ENCODE peak calls at places on chromosomes 5 and 9, in eight cellular contexts. R, H, L, B, V, G, I and W are unnamed samples. For H3K9me3, the result is how much of the 10 kb centered on the place peaks cover.

GRCh38 chr5:55338810-55339243 is 31.0 kb downstream of the MTREX start:
- DNase-seq in H (no peak), L (no peak), R (no peak), G (no peak), V (no peak), I (no peak), B (peak), W (no peak)

GRCh38 chr9:92724528-92725265 is 39.9 kb downstream of the BICD2 start:
- DNase-seq in H (no peak), I (peak), L (no peak), B (no peak), R (no peak), G (no peak), V (peak), W (no peak)

GRCh38 chr5:79488775-79489174 is 25.2 kb downstream of the HOMER1 start:
- DNase-seq in V (peak), H (no peak), R (no peak), I (no peak), L (no peak), G (peak), B (peak), W (no peak)

GRCh38 chr5:96257904-96258303 is 175.1 kb downstream of the PCSK1 start:
- DNase-seq in L (no peak), G (peak), H (no peak), R (no peak), B (peak), I (no peak), V (peak), W (peak)

GRCh38 chr5:10474521-10475075 is 32.9 kb downstream of the ROPN1L start:
- DNase-seq in H (no peak), I (no peak), L (no peak), B (peak), G (peak), V (peak), R (no peak), W (peak)

GRCh38 chr9:36164989-36165388 is 4.2 kb upstream of the CCIN start:
- DNase-seq in B (no peak), R (no peak), L (no peak), I (no peak), G (no peak), H (no peak), V (peak), W (no peak)

GRCh38 chr5:126858441-126858840 is 81.5 kb downstream of the LMNB1 start:
- DNase-seq in R (peak), V (peak), I (no peak), B (no peak), G (no peak), L (no peak), H (no peak), W (no peak)

GRCh38 chr5:128143911-128144310 is 60.3 kb downstream of the SLC12A2 start:
- DNase-seq in B (no peak), I (no peak), R (no peak), G (no peak), H (no peak), L (no peak), V (no peak), W (no peak)

GRCh38 chr9:126673689-126674364 is 60.1 kb downstream of the LMX1B start:
- DNase-seq in G (peak), I (no peak), L (no peak), B (peak), R (no peak), V (no peak), H (no peak), W (no peak)

GRCh38 chr9:132548971-132549649 is 33.3 kb upstream of the BARHL1 start:
- DNase-seq in V (peak), R (no peak), I (no peak), B (peak), L (no peak), G (no peak), H (peak), W (no peak)

GRCh38 chr5:148928141-148928540 is 101.7 kb downstream of the ADRB2 start:
- DNase-seq in G (peak), H (no peak), R (no peak), I (no peak), B (peak), V (no peak), L (no peak), W (peak)

GRCh38 chr9:123769723-123770122 is 160.2 kb downstream of the DENND1A start:
- DNase-seq in B (no peak), I (no peak), R (no peak), H (no peak), G (no peak), L (no peak), V (no peak), W (no peak)

GRCh38 chr5:129387944-129388343 is 72.2 kb upstream of the ADAMTS19 start:
- DNase-seq in R (no peak), L (no peak), B (no peak), I (no peak), V (no peak), H (no peak), G (no peak), W (no peak)

GRCh38 chr9:127762111-127762676 is 16.3 kb downstream of the SH2D3C start:
- DNase-seq in H (no peak), B (no peak), V (peak), I (peak), G (no peak), L (peak), R (no peak), W (no peak)

GRCh38 chr5:142317673-142318261 is 7.1 kb downstream of the SPRY4 start:
- DNase-seq in H (no peak), L (no peak), I (no peak), G (no peak), R (no peak), B (no peak), V (no peak), W (no peak)

GRCh38 chr5:170159101-170159698 is 53.5 kb downstream of the FOXI1 start:
- DNase-seq in H (no peak), R (no peak), I (no peak), B (peak), V (peak), G (peak), L (no peak), W (no peak)

GRCh38 chr9:89668216-89668867 is 63.5 kb downstream of the GADD45G start:
- DNase-seq in V (no peak), I (no peak), B (no peak), L (no peak), G (no peak), H (no peak), R (no peak), W (no peak)

GRCh38 chr9:130858734-130859705 is 24.0 kb downstream of the ABL1 start:
- DNase-seq in R (no peak), L (no peak), G (no peak), V (no peak), H (no peak), I (no peak), B (no peak), W (no peak)

DNA sequence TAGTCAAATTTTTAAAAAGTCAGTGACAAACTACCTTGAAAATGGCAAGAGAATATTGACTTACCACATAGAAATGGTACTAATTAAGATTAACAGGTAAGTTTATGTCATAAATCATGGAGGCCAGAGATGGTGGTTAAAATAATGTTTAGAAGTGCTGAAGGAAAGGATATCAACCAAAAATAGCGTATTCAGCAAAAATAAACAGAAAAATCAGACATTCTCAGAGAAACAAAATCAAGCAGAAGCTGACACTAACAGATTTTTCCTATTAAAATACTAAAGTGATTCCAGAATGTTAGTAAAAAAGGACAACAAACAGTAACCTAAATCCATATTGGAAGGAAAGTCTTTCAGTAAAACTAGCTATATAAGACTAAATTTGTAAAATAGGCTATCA is 959.9 kb upstream of the CDH10 start:
- DNase-seq in H (no peak), R (no peak), G (no peak), B (no peak), V (no peak), L (no peak), I (no peak), W (no peak)
- H3K9me3 ChIP-seq in H (under half), R (under half), G (under half), B (under half), V (under half), L (under half), I (under half), W (under half)

GRCh38 chr5:140630296-140630695 is 2.7 kb downstream of the CD14 start:
- DNase-seq in R (no peak), V (peak), H (no peak), I (no peak), G (no peak), B (no peak), L (no peak), W (no peak)
- H3K9me3 ChIP-seq in R (under half), V (under half), H (under half), I (under half), G (under half), B (under half), L (under half), W (under half)

GRCh38 chr5:150948539-150948938 is 43.8 kb upstream of the ZNF300 start:
- DNase-seq in I (no peak), V (no peak), R (no peak), G (no peak), B (no peak), L (no peak), H (no peak), W (no peak)
- H3K9me3 ChIP-seq in I (half or more), V (under half), R (half or more), G (under half), B (under half), L (under half), H (under half), W (under half)

DNA sequence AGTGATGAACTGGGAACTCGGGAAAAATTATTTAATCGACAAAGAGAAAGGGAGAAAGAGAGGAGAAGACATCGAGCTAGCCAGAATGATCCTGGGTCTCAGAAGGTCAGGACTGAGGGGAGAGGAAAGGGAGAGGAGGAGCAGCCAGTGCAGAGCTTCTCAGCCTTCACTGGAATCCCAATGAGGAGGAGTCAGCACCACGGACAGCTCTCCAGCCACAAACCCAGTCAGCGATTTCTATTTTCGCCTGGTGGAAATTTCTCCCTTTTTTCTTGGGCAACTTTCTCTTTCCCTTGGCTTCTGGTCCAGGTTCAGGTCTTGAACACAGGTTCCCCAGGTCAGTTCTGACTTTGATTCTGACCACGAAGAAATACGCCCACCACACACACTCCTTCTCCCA is 1.6 kb upstream of the BRINP1 start:
- DNase-seq in V (peak), H (no peak), L (peak), R (peak), G (peak), I (no peak), B (peak), W (no peak)
- H3K9me3 ChIP-seq in V (under half), H (under half), L (under half), R (under half), G (under half), I (under half), B (under half), W (under half)

GRCh38 chr5:162886717-162887116 is 550.7 kb upstream of the CCNG1 start:
- DNase-seq in H (no peak), V (no peak), I (no peak), B (no peak), L (no peak), G (no peak), R (no peak), W (no peak)
- H3K9me3 ChIP-seq in H (under half), V (under half), I (under half), B (under half), L (under half), G (under half), R (under half), W (under half)